ENCODE peak calls at places on chromosomes 13 and 19, in five cellular contexts. E, A, J, F and L are unnamed samples.

GRCh38 chr13:99313473-99313872 is 6.3 kb upstream of the GPR183 start:
- DNase-seq in E (no peak), A (no peak), J (no peak), F (no peak), L (no peak)

GRCh38 chr13:42803563-42804212 is 22.3 kb downstream of the FAM216B start:
- DNase-seq in E (no peak), A (no peak), J (no peak), F (no peak), L (no peak)

GRCh38 chr19:4140237-4140711 is 13.2 kb upstream of the CREB3L3 start:
- DNase-seq in E (peak; percentile 71), A (peak; percentile 40), J (no peak), F (no peak), L (no peak)

GRCh38 chr13:39462456-39462855 is 140.5 kb downstream of the LHFPL6 start:
- DNase-seq in E (no peak), A (no peak), J (no peak), F (no peak), L (no peak)

GRCh38 chr13:51240888-51241475 is 18.8 kb downstream of the FAM124A start:
- DNase-seq in E (no peak), A (no peak), J (peak; percentile 42), F (no peak), L (no peak)

GRCh38 chr13:40648841-40649240 is 17.6 kb downstream of the FOXO1 start:
- DNase-seq in E (no peak), A (no peak), J (no peak), F (no peak), L (no peak)

GRCh38 chr13:23558675-23559536 is 11.3 kb upstream of the TNFRSF19 start:
- DNase-seq in E (no peak), A (no peak), J (peak; percentile 62), F (no peak), L (no peak)

GRCh38 chr19:57675881-57676280 is 5.9 kb upstream of the ZNF551 start:
- DNase-seq in E (no peak), A (no peak), J (no peak), F (no peak), L (no peak)

GRCh38 chr19:7975037-7975436 is 30.4 kb downstream of the ELAVL1 start:
- DNase-seq in E (no peak), A (peak; percentile 72), J (no peak), F (peak; percentile 54), L (no peak)

GRCh38 chr19:583198-583967 is 6.3 kb upstream of the HCN2 start:
- DNase-seq in E (no peak), A (no peak), J (no peak), F (peak; percentile 62), L (no peak)

GRCh38 chr13:42760949-42761348 is 20.4 kb upstream of the FAM216B start:
- DNase-seq in E (no peak), A (no peak), J (peak; percentile 37), F (no peak), L (no peak)

GRCh38 chr13:81800433-81800832 is 1459.5 kb upstream of the SPRY2 start:
- DNase-seq in E (no peak), A (no peak), J (no peak), F (no peak), L (no peak)

GRCh38 chr13:91185294-91185863 is 162.1 kb upstream of the MIR17HG start:
- DNase-seq in E (no peak), A (no peak), J (no peak), F (no peak), L (no peak)

GRCh38 chr19:44757735-44758505 is 9.4 kb downstream of the BCL3 start:
- DNase-seq in E (no peak), A (peak; percentile 61), J (peak; percentile 81), F (peak; percentile 88), L (no peak)

GRCh38 chr19:32676186-32676894 is 692 bp downstream of the RGS9BP start:
- DNase-seq in E (no peak), A (no peak), J (peak; percentile 23), F (peak; percentile 84), L (no peak)

GRCh38 chr19:44515907-44516306 is 13.6 kb downstream of the CEACAM20 start:
- DNase-seq in E (no peak), A (no peak), J (no peak), F (no peak), L (no peak)

GRCh38 chr13:71252191-71252704 is 614.8 kb downstream of the DACH1 start:
- DNase-seq in E (no peak), A (no peak), J (no peak), F (no peak), L (no peak)

GRCh38 chr13:90238433-90238832 is 1109.1 kb upstream of the MIR17HG start:
- DNase-seq in E (no peak), A (no peak), J (no peak), F (no peak), L (no peak)

GRCh38 chr19:45234089-45234869 is 10.9 kb downstream of the EXOC3L2 start:
- DNase-seq in E (no peak), A (no peak), J (no peak), F (no peak), L (no peak)

GRCh38 chr19:42081584-42082258 is 5.8 kb downstream of the ZNF574 start:
- DNase-seq in E (peak; percentile 48), A (no peak), J (no peak), F (no peak), L (no peak)

GRCh38 chr13:65497265-65497664 is 1732.9 kb downstream of the PCDH9 start:
- DNase-seq in E (no peak), A (no peak), J (no peak), F (no peak), L (no peak)

GRCh38 chr13:27830010-27830409 is 37.7 kb downstream of the GSX1 start:
- DNase-seq in E (peak; percentile 35), A (no peak), J (peak; percentile 27), F (peak; percentile 93), L (peak; percentile 29)

GRCh38 chr19:50458396-50459066 is 17.8 kb upstream of the EMC10 start:
- DNase-seq in E (no peak), A (no peak), J (no peak), F (no peak), L (no peak)

GRCh38 chr19:46042252-46042883 is 1.6 kb upstream of the IGFL4 start:
- DNase-seq in E (no peak), A (no peak), J (no peak), F (no peak), L (no peak)

GRCh38 chr13:74290324-74290773 is 156.1 kb upstream of the KLF12 start:
- DNase-seq in E (peak; percentile 91), A (no peak), J (peak; percentile 16), F (no peak), L (no peak)

GRCh38 chr13:44331912-44332840 is 41.4 kb upstream of the SERP2 start:
- DNase-seq in E (no peak), A (peak; percentile 71), J (peak; percentile 88), F (no peak), L (no peak)

GRCh38 chr13:23918208-23918607 is 20.9 kb upstream of the C1QTNF9B start:
- DNase-seq in E (no peak), A (no peak), J (no peak), F (no peak), L (no peak)

GRCh38 chr13:101417043-101417406 is 717 bp upstream of the NALCN start:
- DNase-seq in E (no peak), A (no peak), J (no peak), F (no peak), L (no peak)

GRCh38 chr19:35628264-35628564 is 622 bp upstream of the RBM42 start:
- DNase-seq in E (no peak), A (no peak), J (no peak), F (no peak), L (no peak)

GRCh38 chr19:35629332-35629633 is 447 bp downstream of the RBM42 start:
- DNase-seq in E (no peak), A (no peak), J (no peak), F (no peak), L (no peak)

GRCh38 chr19:35633727-35634440 is 5.0 kb downstream of the RBM42 start:
- DNase-seq in E (no peak), A (no peak), J (no peak), F (peak; percentile 80), L (no peak)

GRCh38 chr19:35623327-35624010 is 5.4 kb upstream of the RBM42 start:
- DNase-seq in E (no peak), A (peak; percentile 58), J (no peak), F (no peak), L (no peak)

GRCh38 chr19:35628565-35629331 is at the start of gene RBM42:
- DNase-seq in E (peak; percentile 98), A (peak; percentile 96), J (peak; percentile 98), F (peak; percentile 93), L (peak; percentile 96)
- TF ChIP-seq CTCF in E (no peak), A (no peak), J (peak; percentile 32), F (no peak), L (no peak)

DNA sequence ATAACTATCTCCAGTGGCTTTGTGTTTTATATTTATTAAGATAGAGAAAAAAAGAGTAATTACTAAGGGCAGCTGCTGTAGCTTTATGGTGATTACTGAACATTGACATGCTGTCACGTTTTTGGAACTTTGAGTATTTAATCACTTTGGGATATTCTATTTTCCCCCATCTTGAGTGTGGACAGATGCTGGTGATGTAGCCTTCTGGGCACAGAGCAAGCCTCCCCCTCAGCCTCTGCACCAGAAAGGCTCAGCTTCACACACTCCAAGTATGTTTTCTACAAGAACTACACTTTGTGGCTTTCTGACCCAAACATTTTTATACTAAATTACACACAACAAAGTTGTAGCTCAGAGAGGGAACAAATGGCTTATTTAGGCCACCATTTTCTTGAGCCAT is 1.1 kb downstream of the ALOX5AP start:
- DNase-seq in E (no peak), A (no peak), J (no peak), F (no peak), L (no peak)
- H3K27ac ChIP-seq in E (no peak overlapping the region), A (no peak overlapping the region), J (no peak overlapping the region), F (peak overlapping the region; percentile 82), L (no peak overlapping the region)

GRCh38 chr19:55441692-55442321 is 1.3 kb downstream of the SHISA7 start:
- DNase-seq in E (no peak), A (no peak), J (no peak), F (no peak), L (no peak)

GRCh38 chr19:55442372-55443044 is 592 bp downstream of the SHISA7 start:
- DNase-seq in E (no peak), A (no peak), J (no peak), F (no peak), L (no peak)

GRCh38 chr19:55440411-55441105 is 2.5 kb downstream of the SHISA7 start:
- DNase-seq in E (no peak), A (no peak), J (no peak), F (no peak), L (peak; percentile 8)

GRCh38 chr19:55443045-55443823 is at the start of gene SHISA7:
- DNase-seq in E (no peak), A (peak; percentile 61), J (no peak), F (no peak), L (no peak)

GRCh38 chr19:55441319-55441691 is 1.8 kb downstream of the SHISA7 start:
- DNase-seq in E (no peak), A (no peak), J (no peak), F (no peak), L (no peak)
- H3K27me3 ChIP-seq in E (peaks cover 63% of the 10 kb centered on the region), A (no peaks in the 10 kb centered on the region), J (peaks cover 54% of the 10 kb centered on the region), F (peaks cover 60% of the 10 kb centered on the region), L (peaks cover 84% of the 10 kb centered on the region)

DNA sequence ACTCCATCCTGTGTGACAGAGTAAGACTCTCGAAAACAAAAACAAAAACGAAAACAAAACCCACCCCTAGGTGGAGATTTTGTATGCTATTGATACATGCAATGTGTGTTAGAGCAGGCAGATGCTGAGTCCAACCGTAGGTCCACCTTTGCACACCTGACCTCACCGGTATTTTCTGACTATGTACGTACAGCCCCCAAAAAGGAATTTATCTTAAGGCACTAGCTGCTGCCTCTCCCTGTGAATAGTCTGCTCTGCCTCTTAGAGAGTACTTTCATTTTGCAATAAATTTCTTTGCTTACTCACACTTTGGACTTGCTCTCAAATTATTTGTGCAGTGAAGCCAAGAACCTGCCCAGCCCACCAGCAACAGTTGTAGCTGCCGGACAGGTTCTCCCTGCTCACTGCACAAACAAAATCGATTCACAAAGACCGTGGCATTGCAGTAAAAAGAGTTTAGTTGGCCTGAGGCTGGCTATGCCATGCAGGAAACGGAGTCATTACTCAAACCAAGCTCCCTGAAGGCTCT is 8.2 kb upstream of the ZNF77 start:
- DNase-seq in E (peak; percentile 52), A (no peak), J (no peak), F (peak; percentile 43), L (no peak)
- TF ChIP-seq CTCF in E (no peak), A (no peak), J (peak; percentile 8), F (no peak), L (no peak)